ENCODE peak calls at places on chromosomes 1 and 21, in ten cellular contexts. T, M, H, E, G, V, Q, W, N and B are unnamed samples.

GRCh38 chr21:45119812-45120211 is 45.4 kb downstream of the ADARB1 start:
- DNase-seq in T (no peak), M (no peak), H (no peak), E (no peak), G (no peak), V (no peak), Q (no peak), W (no peak), N (no peak), B (no peak)

GRCh38 chr1:103197266-103197665 is 88.9 kb upstream of the COL11A1 start:
- DNase-seq in T (no peak), M (no peak), H (no peak), E (no peak), G (no peak), V (no peak), Q (no peak), W (no peak), N (no peak), B (no peak)

GRCh38 chr1:79614762-79615161 is 608.2 kb upstream of the ADGRL4 start:
- DNase-seq in T (no peak), M (no peak), H (no peak), E (no peak), G (no peak), V (no peak), Q (no peak), W (peak; percentile 4), N (no peak), B (no peak)

GRCh38 chr1:154342836-154343472 is 17.6 kb downstream of the ATP8B2 start:
- DNase-seq in T (no peak), M (no peak), H (peak; percentile 85), E (no peak), G (no peak), V (no peak), Q (peak; percentile 78), W (no peak), N (no peak), B (no peak)

GRCh38 chr1:161820914-161821313 is 54.8 kb downstream of the ATF6 start:
- DNase-seq in T (no peak), M (no peak), H (no peak), E (no peak), G (no peak), V (no peak), Q (no peak), W (no peak), N (no peak), B (no peak)

GRCh38 chr21:38256599-38257302 is at the start of gene KCNJ15:
- DNase-seq in T (no peak), M (no peak), H (no peak), E (no peak), G (no peak), V (no peak), Q (no peak), W (no peak), N (no peak), B (no peak)

GRCh38 chr21:37348664-37349063 is 17.9 kb upstream of the DYRK1A start:
- DNase-seq in T (no peak), M (no peak), H (no peak), E (no peak), G (no peak), V (no peak), Q (no peak), W (no peak), N (no peak), B (peak; percentile 33)

GRCh38 chr1:53111073-53111556 is 31.3 kb downstream of the SLC1A7 start:
- DNase-seq in T (no peak), M (no peak), H (no peak), E (no peak), G (no peak), V (no peak), Q (no peak), W (peak; percentile 83), N (no peak), B (no peak)

GRCh38 chr21:33023574-33024277 is 2.0 kb upstream of the OLIG2 start:
- DNase-seq in T (no peak), M (no peak), H (no peak), E (no peak), G (peak; percentile 54), V (peak; percentile 66), Q (no peak), W (no peak), N (no peak), B (peak; percentile 38)

GRCh38 chr1:176989023-176989422 is 175.5 kb downstream of the ASTN1 start:
- DNase-seq in T (no peak), M (no peak), H (no peak), E (peak; percentile 70), G (no peak), V (no peak), Q (no peak), W (no peak), N (no peak), B (no peak)

GRCh38 chr1:65221638-65222421 is 73.8 kb downstream of the AK4 start:
- DNase-seq in T (no peak), M (no peak), H (no peak), E (no peak), G (no peak), V (no peak), Q (no peak), W (no peak), N (no peak), B (no peak)

GRCh38 chr1:113976609-113977278 is 2.5 kb upstream of the OLFML3 start:
- DNase-seq in T (no peak), M (no peak), H (no peak), E (peak; percentile 21), G (no peak), V (no peak), Q (no peak), W (peak; percentile 17), N (no peak), B (peak; percentile 17)

GRCh38 chr1:19309123-19309813 is 2.7 kb downstream of the AKR7A2 start:
- DNase-seq in T (no peak), M (no peak), H (no peak), E (no peak), G (no peak), V (no peak), Q (no peak), W (no peak), N (no peak), B (no peak)

GRCh38 chr1:19310720-19311502 is 1.0 kb downstream of the AKR7A2 start:
- DNase-seq in T (no peak), M (peak; percentile 52), H (no peak), E (no peak), G (no peak), V (no peak), Q (no peak), W (peak; percentile 50), N (no peak), B (peak; percentile 41)

GRCh38 chr1:155729031-155729898 is 40.4 kb downstream of the DAP3 start:
- DNase-seq in T (peak; percentile 8), M (peak; percentile 52), H (peak; percentile 54), E (peak; percentile 22), G (peak; percentile 66), V (peak; percentile 51), Q (peak; percentile 22), W (peak; percentile 85), N (peak; percentile 73), B (peak; percentile 74)

GRCh38 chr1:149845416-149845815 is 54.0 kb upstream of the BOLA1 start:
- DNase-seq in T (peak; percentile 9), M (no peak), H (peak; percentile 14), E (no peak), G (peak; percentile 24), V (no peak), Q (no peak), W (peak; percentile 33), N (no peak), B (no peak)

GRCh38 chr1:204171751-204172178 is 5.6 kb upstream of the REN start:
- DNase-seq in T (no peak), M (no peak), H (no peak), E (peak; percentile 98), G (no peak), V (no peak), Q (no peak), W (peak; percentile 82), N (no peak), B (no peak)

GRCh38 chr1:2526824-2527552 is 592 bp upstream of the PANK4 start:
- DNase-seq in T (peak; percentile 72), M (peak; percentile 17), H (no peak), E (peak; percentile 63), G (no peak), V (peak; percentile 72), Q (peak; percentile 38), W (no peak), N (no peak), B (no peak)

GRCh38 chr1:43021547-43022474 is 63.1 kb upstream of the SLC2A1 start:
- DNase-seq in T (no peak), M (no peak), H (no peak), E (peak; percentile 96), G (no peak), V (peak; percentile 5), Q (no peak), W (no peak), N (no peak), B (peak; percentile 30)

GRCh38 chr1:153420306-153420705 is 4.0 kb downstream of the S100A7A start:
- DNase-seq in T (no peak), M (no peak), H (no peak), E (no peak), G (no peak), V (no peak), Q (no peak), W (no peak), N (no peak), B (no peak)

GRCh38 chr1:204072951-204073836 is at the start of gene SOX13:
- DNase-seq in T (peak; percentile 10), M (peak; percentile 91), H (peak; percentile 9), E (peak; percentile 97), G (peak; percentile 84), V (peak; percentile 82), Q (no peak), W (peak; percentile 89), N (peak; percentile 93), B (peak; percentile 32)

GRCh38 chr1:229434641-229435051 is 752 bp upstream of the ACTA1 start:
- DNase-seq in T (no peak), M (peak; percentile 72), H (no peak), E (no peak), G (peak; percentile 62), V (no peak), Q (no peak), W (no peak), N (peak; percentile 79), B (no peak)

GRCh38 chr1:6357243-6357929 is 36.2 kb downstream of the ACOT7 start:
- DNase-seq in T (no peak), M (no peak), H (no peak), E (no peak), G (peak; percentile 78), V (no peak), Q (no peak), W (peak; percentile 29), N (peak; percentile 75), B (no peak)

GRCh38 chr1:108063703-108064102 is 98.7 kb upstream of the VAV3 start:
- DNase-seq in T (no peak), M (no peak), H (no peak), E (no peak), G (no peak), V (no peak), Q (no peak), W (no peak), N (no peak), B (no peak)